ENCODE peak calls at places on chromosomes 3 and 15, in nine cellular contexts. F is left ventricle myocardium inferior, M is fibroblast of lung, E is astrocyte of the spinal cord, X is epithelial cell of proximal tubule, D is upper lobe of right lung, W is tibial nerve, B is psoas muscle, P is GM12865. G is an unnamed sample.

GRCh38 chr3:121574449-121574848 is 6.7 kb downstream of the ARGFX start:
- DNase-seq in M (no peak), B (no peak), W (no peak), F (no peak), D (no peak), X (no peak), P (no peak), E (no peak), G (no peak)

GRCh38 chr3:47421741-47422649 is 41.2 kb downstream of the PTPN23 start:
- DNase-seq in W (no peak), D (peak), M (peak), B (peak), P (no peak), X (no peak), E (no peak), F (peak), G (peak)

GRCh38 chr3:175207361-175207760 is 348.2 kb downstream of the NAALADL2 start:
- DNase-seq in D (no peak), E (peak), M (peak), P (no peak), X (no peak), W (no peak), F (no peak), B (no peak), G (no peak)

GRCh38 chr15:96053039-96054021 is 277.2 kb upstream of the NR2F2 start:
- DNase-seq in E (peak), W (peak), P (peak), X (peak), M (peak), D (peak), B (peak), F (peak), G (no peak)

GRCh38 chr3:196569003-196569516 is 600 bp downstream of the FBXO45 start:
- DNase-seq in M (peak), D (peak), X (no peak), W (no peak), P (peak), B (no peak), F (peak), E (peak), G (peak)

GRCh38 chr3:161415506-161416231 is 44.4 kb upstream of the SPTSSB start:
- DNase-seq in M (peak), F (no peak), E (peak), D (no peak), W (peak), B (no peak), P (no peak), X (peak), G (no peak)

GRCh38 chr3:86594838-86595237 is 396.1 kb downstream of the VGLL3 start:
- DNase-seq in X (no peak), D (no peak), B (no peak), W (no peak), P (no peak), F (no peak), M (no peak), E (no peak), G (no peak)

GRCh38 chr3:139121513-139122220 is 77.0 kb upstream of the PRR23C start:
- DNase-seq in X (no peak), W (peak), F (no peak), B (no peak), D (no peak), P (no peak), M (peak), E (no peak), G (no peak)

GRCh38 chr15:31262901-31263671 is 63.5 kb upstream of the KLF13 start:
- DNase-seq in W (no peak), E (no peak), M (peak), B (no peak), F (peak), X (peak), D (peak), P (peak), G (peak)

GRCh38 chr3:154244644-154245043 is 79.6 kb downstream of the DHX36 start:
- DNase-seq in D (no peak), E (peak), W (no peak), P (no peak), M (peak), B (no peak), X (no peak), F (no peak), G (no peak)

GRCh38 chr3:179739816-179740594 is 87.2 kb downstream of the USP13 start:
- DNase-seq in X (no peak), D (no peak), B (no peak), P (no peak), E (no peak), W (no peak), F (no peak), M (no peak), G (no peak)

GRCh38 chr15:65183847-65184159 is 1.3 kb downstream of the CLPX start:
- DNase-seq in B (no peak), X (no peak), W (no peak), M (no peak), P (no peak), E (no peak), F (no peak), D (no peak), G (no peak)
- TF ChIP-seq CTCF in B (no peak), X (no peak), W (no peak), M (no peak), P (no peak), E (no peak), F (no peak), D (no peak), G (no peak)

DNA sequence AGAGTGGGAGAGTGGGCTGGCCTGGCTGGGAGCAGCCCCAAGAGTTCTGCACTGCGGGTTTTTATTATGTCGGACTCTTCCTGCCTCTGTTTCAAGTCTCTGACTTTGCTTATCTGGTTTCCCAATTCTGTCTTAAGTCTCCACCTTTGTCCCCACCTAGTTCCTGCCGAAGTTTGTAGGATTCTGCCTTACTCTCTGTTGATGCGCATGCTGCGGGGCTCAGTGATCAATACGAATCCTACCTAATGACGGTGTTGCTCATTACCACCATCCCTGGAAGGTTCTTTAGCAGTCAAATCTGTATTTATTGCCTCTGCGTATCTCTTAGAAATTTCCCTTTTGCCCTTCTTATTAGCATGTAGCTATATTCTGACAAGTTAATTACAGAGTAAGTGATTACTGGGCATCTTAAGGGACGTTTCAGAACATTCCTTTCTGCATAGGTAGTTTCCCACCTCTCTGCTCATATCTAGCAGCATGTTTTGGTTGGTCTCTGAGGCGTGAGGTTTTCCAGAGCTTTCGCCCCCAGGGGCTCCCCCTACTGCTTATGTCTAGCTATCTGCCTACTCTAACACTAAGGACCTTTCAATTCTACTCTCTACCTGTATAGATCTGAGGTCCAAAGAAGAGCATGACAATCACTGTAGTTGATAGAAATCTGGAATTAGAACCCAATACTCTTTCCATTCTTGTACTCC is 236.0 kb upstream of the EIF1B start:
- DNase-seq in X (no peak), P (no peak), F (no peak), M (no peak), D (no peak), E (no peak), B (no peak), W (no peak), G (no peak)
- TF ChIP-seq CTCF in X (peak), P (no peak), F (peak), M (no peak), D (no peak), E (no peak), B (no peak), W (no peak), G (no peak)

GRCh38 chr3:43632269-43632733 is 10.5 kb upstream of the ANO10 start:
- DNase-seq in X (no peak), F (no peak), P (no peak), E (peak), W (no peak), B (no peak), M (peak), D (no peak), G (no peak)
- TF ChIP-seq CTCF in X (no peak), F (no peak), P (no peak), E (no peak), W (no peak), B (no peak), M (no peak), D (no peak), G (no peak)

GRCh38 chr3:32401541-32402052 is 9.9 kb downstream of the CMTM7 start:
- DNase-seq in X (no peak), P (peak), F (peak), M (peak), B (peak), D (peak), W (peak), E (peak), G (peak)
- TF ChIP-seq CTCF in X (no peak), P (no peak), F (peak), M (no peak), B (no peak), D (no peak), W (no peak), E (no peak), G (no peak)

GRCh38 chr3:156898296-156898880 is 72.2 kb downstream of the LEKR1 start:
- DNase-seq in M (no peak), X (no peak), F (no peak), E (no peak), P (no peak), W (no peak), B (no peak), D (no peak), G (no peak)
- TF ChIP-seq CTCF in M (no peak), X (no peak), F (no peak), E (no peak), P (no peak), W (no peak), B (no peak), D (no peak), G (no peak)

DNA sequence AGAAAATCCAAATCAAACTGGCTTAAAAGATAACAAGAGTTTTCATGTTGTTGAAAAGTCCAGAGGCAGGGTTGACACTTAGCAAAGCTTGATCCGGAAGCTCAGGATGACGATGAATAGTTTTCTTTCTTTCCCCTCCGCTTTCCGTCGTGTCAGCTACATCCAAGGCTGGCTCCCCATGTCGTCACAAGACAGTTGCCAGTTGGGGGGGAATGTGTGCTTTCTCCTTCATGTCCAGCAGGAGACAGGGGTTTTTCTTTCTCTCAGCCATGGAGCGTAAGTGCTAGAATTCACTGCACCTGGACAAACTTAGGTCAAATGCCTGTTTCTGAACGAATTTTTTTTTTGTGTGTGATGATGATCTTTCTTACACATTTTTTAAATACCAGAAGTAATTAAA is 273.8 kb upstream of the RGMA start:
- DNase-seq in W (no peak), P (no peak), X (no peak), F (no peak), E (no peak), M (no peak), D (no peak), B (no peak), G (no peak)
- TF ChIP-seq CTCF in W (no peak), P (no peak), X (no peak), F (no peak), E (no peak), M (no peak), D (no peak), B (no peak), G (no peak)